ENCODE peak calls at places on chromosomes 12 and 14, in seven cellular contexts. R is hepatocyte, F is lower leg skin, Q is mucosa of descending colon, O is mammary epithelial cell, G is foreskin fibroblast, S is endothelial cell. C is an unnamed sample.
A peak's percentile ranks its signal among the peaks of the same experiment; 100 is the strongest.

GRCh38 chr14:21723431-21724045 is 49.9 kb upstream of the OR4E1 start:
- DNase-seq in R (peak; percentile 34), F (no peak), Q (peak; percentile 26), O (peak; percentile 14), G (no peak), S (peak; percentile 65), C (no peak)

GRCh38 chr12:15209782-15210181 is 11.4 kb downstream of the RERG start:
- DNase-seq in R (no peak), F (no peak), Q (no peak), O (peak; percentile 25), G (peak; percentile 26), S (no peak), C (no peak)

GRCh38 chr14:54786816-54787215 is 115.8 kb downstream of the GCH1 start:
- DNase-seq in R (no peak), F (peak; percentile 42), Q (no peak), O (no peak), G (no peak), S (no peak), C (no peak)

GRCh38 chr12:100404769-100405407 is 48.0 kb downstream of the SLC17A8 start:
- DNase-seq in R (peak; percentile 58), F (peak; percentile 43), Q (no peak), O (peak; percentile 10), G (peak; percentile 8), S (peak; percentile 66), C (peak; percentile 3)

GRCh38 chr14:71472961-71473340 is 459.3 kb upstream of the RGS6 start:
- DNase-seq in R (no peak), F (no peak), Q (no peak), O (no peak), G (no peak), S (no peak), C (no peak)

GRCh38 chr14:94681300-94682060 is 69.3 kb downstream of the SERPINA3 start:
- DNase-seq in R (peak; percentile 47), F (peak; percentile 79), Q (peak; percentile 15), O (peak; percentile 64), G (peak; percentile 20), S (peak; percentile 32), C (no peak)

GRCh38 chr12:93802698-93803097 is 125.5 kb downstream of the CRADD start:
- DNase-seq in R (no peak), F (no peak), Q (no peak), O (no peak), G (peak; percentile 63), S (no peak), C (no peak)

GRCh38 chr12:96861656-96862055 is 45.4 kb upstream of the NEDD1 start:
- DNase-seq in R (no peak), F (no peak), Q (no peak), O (no peak), G (no peak), S (no peak), C (no peak)

GRCh38 chr12:65252515-65252914 is 26.0 kb upstream of the MSRB3 start:
- DNase-seq in R (no peak), F (no peak), Q (no peak), O (no peak), G (no peak), S (no peak), C (no peak)

GRCh38 chr14:99543369-99543768 is 60.6 kb downstream of the CCDC85C start:
- DNase-seq in R (no peak), F (no peak), Q (no peak), O (no peak), G (no peak), S (no peak), C (no peak)

GRCh38 chr14:53516261-53516774 is 363.2 kb upstream of the DDHD1 start:
- DNase-seq in R (no peak), F (no peak), Q (no peak), O (no peak), G (peak; percentile 65), S (no peak), C (peak; percentile 78)

GRCh38 chr14:73634333-73634833 is 10.4 kb upstream of the DNAL1 start:
- DNase-seq in R (peak; percentile 66), F (no peak), Q (peak; percentile 42), O (no peak), G (no peak), S (peak; percentile 50), C (no peak)

GRCh38 chr14:103679351-103679750 is 35.9 kb downstream of the XRCC3 start:
- DNase-seq in R (no peak), F (no peak), Q (peak; percentile 65), O (no peak), G (no peak), S (peak; percentile 37), C (no peak)

GRCh38 chr12:14946162-14946561 is 7.8 kb upstream of the ERP27 start:
- DNase-seq in R (no peak), F (no peak), Q (no peak), O (no peak), G (no peak), S (no peak), C (no peak)

GRCh38 chr14:77804592-77804991 is 4.7 kb downstream of the ADCK1 start:
- DNase-seq in R (no peak), F (no peak), Q (peak; percentile 54), O (peak; percentile 15), G (no peak), S (peak; percentile 31), C (no peak)

GRCh38 chr14:45810152-45810872 is 557.3 kb upstream of the MIS18BP1 start:
- DNase-seq in R (peak; percentile 23), F (no peak), Q (peak; percentile 36), O (no peak), G (no peak), S (peak; percentile 3), C (no peak)

GRCh38 chr12:75556306-75556899 is 45.0 kb upstream of the KRR1 start:
- DNase-seq in R (no peak), F (no peak), Q (no peak), O (no peak), G (no peak), S (no peak), C (no peak)

GRCh38 chr12:57603758-57604453 is 718 bp upstream of the DTX3 start:
- DNase-seq in R (peak; percentile 50), F (no peak), Q (no peak), O (peak; percentile 67), G (peak; percentile 36), S (no peak), C (no peak)

GRCh38 chr12:96247567-96247962 is 53.4 kb downstream of the ELK3 start:
- DNase-seq in R (no peak), F (peak; percentile 52), Q (no peak), O (peak; percentile 47), G (peak; percentile 47), S (no peak), C (no peak)

GRCh38 chr12:41479431-41479830 is 291.3 kb downstream of the PDZRN4 start:
- DNase-seq in R (no peak), F (no peak), Q (no peak), O (no peak), G (no peak), S (no peak), C (no peak)

GRCh38 chr12:129773170-129773493 is 130.7 kb downstream of the TMEM132D start:
- DNase-seq in R (no peak), F (peak; percentile 76), Q (no peak), O (no peak), G (no peak), S (no peak), C (no peak)

GRCh38 chr12:132461526-132461925 is 28.4 kb upstream of the FBRSL1 start:
- DNase-seq in R (no peak), F (no peak), Q (no peak), O (no peak), G (no peak), S (no peak), C (no peak)

GRCh38 chr12:66329941-66330340 is 27.6 kb downstream of the HELB start:
- DNase-seq in R (no peak), F (no peak), Q (no peak), O (peak; percentile 94), G (no peak), S (no peak), C (no peak)

GRCh38 chr12:94666158-94666557 is 15.8 kb upstream of the TMCC3 start:
- DNase-seq in R (no peak), F (no peak), Q (no peak), O (no peak), G (no peak), S (no peak), C (no peak)

GRCh38 chr12:52278931-52279682 is 4.7 kb downstream of the KRT86 start:
- DNase-seq in R (peak; percentile 84), F (peak; percentile 96), Q (peak; percentile 87), O (peak; percentile 73), G (peak; percentile 55), S (peak; percentile 93), C (peak; percentile 46)

GRCh38 chr12:84642201-84642600 is 270.4 kb downstream of the SLC6A15 start:
- DNase-seq in R (no peak), F (no peak), Q (no peak), O (no peak), G (no peak), S (no peak), C (peak; percentile 54)

GRCh38 chr14:97298331-97298730 is 501.1 kb downstream of the VRK1 start:
- DNase-seq in R (no peak), F (no peak), Q (no peak), O (no peak), G (no peak), S (peak; percentile 47), C (no peak)
- TF ChIP-seq CTCF in R (peak; percentile 20), F (no peak), Q (no peak), O (no peak), G (no peak), S (peak; percentile 65), C (no peak)

GRCh38 chr12:71599213-71599612 is 64.4 kb downstream of the ZFC3H1 start:
- DNase-seq in R (no peak), F (no peak), Q (no peak), O (no peak), G (no peak), S (no peak), C (no peak)

GRCh38 chr12:71589478-71589881 is 74.2 kb downstream of the ZFC3H1 start:
- DNase-seq in R (no peak), F (no peak), Q (no peak), O (no peak), G (no peak), S (no peak), C (no peak)

GRCh38 chr12:71591601-71592000 is 72.0 kb downstream of the ZFC3H1 start:
- DNase-seq in R (no peak), F (no peak), Q (no peak), O (no peak), G (no peak), S (no peak), C (no peak)

GRCh38 chr12:71592841-71593240 is 70.8 kb downstream of the ZFC3H1 start:
- DNase-seq in R (no peak), F (no peak), Q (no peak), O (peak; percentile 44), G (no peak), S (no peak), C (no peak)

GRCh38 chr12:71594214-71594948 is 69.3 kb downstream of the ZFC3H1 start:
- DNase-seq in R (peak; percentile 26), F (no peak), Q (peak; percentile 26), O (no peak), G (no peak), S (no peak), C (no peak)
- TF ChIP-seq CTCF in R (no peak), F (no peak), Q (no peak), O (no peak), G (no peak), S (no peak), C (no peak)

GRCh38 chr14:106235356-106236159 is 709.2 kb downstream of the TMEM121 start:
- DNase-seq in R (no peak), F (no peak), Q (no peak), O (no peak), G (no peak), S (no peak), C (no peak)
- TF ChIP-seq CTCF in R (no peak), F (no peak), Q (no peak), O (no peak), G (no peak), S (no peak), C (no peak)

GRCh38 chr12:1384910-1385309 is 209.5 kb downstream of the FBXL14 start:
- DNase-seq in R (no peak), F (no peak), Q (no peak), O (no peak), G (no peak), S (no peak), C (no peak)
- TF ChIP-seq CTCF in R (no peak), F (no peak), Q (no peak), O (no peak), G (no peak), S (no peak), C (no peak)